ENCODE peak calls at places on chromosomes 4 and X, in four cellular contexts. X, G, H and B are unnamed samples.

GRCh38 chr4:65668201-65669007 is 1.9 kb downstream of the EPHA5 start:
- DNase-seq in X (no peak), G (peak), H (no peak), B (peak)

GRCh38 chr4:81571105-81571504 is 99.4 kb upstream of the RASGEF1B start:
- DNase-seq in X (no peak), G (peak), H (no peak), B (no peak)

GRCh38 chr4:76601791-76602190 is 166.8 kb downstream of the SHROOM3 start:
- DNase-seq in X (no peak), G (no peak), H (no peak), B (peak)

GRCh38 chr4:99090511-99090910 is 1.9 kb upstream of the ADH5 start:
- DNase-seq in X (no peak), G (no peak), H (no peak), B (peak)

GRCh38 chrX:72316408-72317079 is 10.8 kb upstream of the CITED1 start:
- DNase-seq in X (no peak), G (no peak), H (no peak), B (no peak)

GRCh38 chrX:107753186-107753585 is 22.4 kb downstream of the TSC22D3 start:
- DNase-seq in X (no peak), G (no peak), H (no peak), B (no peak)

GRCh38 chr4:106978046-106978774 is 57.9 kb downstream of the DKK2 start:
- DNase-seq in X (no peak), G (no peak), H (no peak), B (no peak)

GRCh38 chrX:18607966-18608365 is 63.9 kb downstream of the RS1 start:
- DNase-seq in X (no peak), G (no peak), H (no peak), B (peak)

GRCh38 chr4:14856927-14857220 is 145.4 kb upstream of the CPEB2 start:
- DNase-seq in X (no peak), G (no peak), H (no peak), B (peak)